ENCODE peak calls at places on chromosomes 7 and 10, in nine cellular contexts. One of them, this sample, is unnamed.

GRCh38 chr10:20166291-20166690 is 350.1 kb downstream of the PLXDC2 start:
- DNase-seq in left lung: no peak
- DNase-seq in sigmoid colon: no peak
- DNase-seq in psoas muscle: no peak
- DNase-seq in fibroblast of lung: no peak
- DNase-seq in heart right ventricle: no peak
- DNase-seq in hepatocyte: no peak
- DNase-seq in adrenal gland: no peak
- DNase-seq in NT2/D1: no peak
- DNase-seq in this sample: no peak

GRCh38 chr7:133355325-133355708 is 102.4 kb downstream of the EXOC4 start:
- DNase-seq in left lung: no peak
- DNase-seq in sigmoid colon: no peak
- DNase-seq in psoas muscle: no peak
- DNase-seq in fibroblast of lung: peak; percentile 88
- DNase-seq in heart right ventricle: no peak
- DNase-seq in hepatocyte: no peak
- DNase-seq in adrenal gland: no peak
- DNase-seq in NT2/D1: no peak
- DNase-seq in this sample: no peak

GRCh38 chr10:34814228-34815173 is 595 bp downstream of the PARD3 start:
- DNase-seq in left lung: peak; percentile 46
- DNase-seq in sigmoid colon: peak; percentile 77
- DNase-seq in psoas muscle: peak; percentile 48
- DNase-seq in fibroblast of lung: peak; percentile 44
- DNase-seq in heart right ventricle: peak; percentile 56
- DNase-seq in hepatocyte: peak; percentile 82
- DNase-seq in adrenal gland: peak; percentile 27
- DNase-seq in NT2/D1: no peak
- DNase-seq in this sample: peak; percentile 51

GRCh38 chr10:130336612-130337304 is 200.6 kb downstream of the GLRX3 start:
- DNase-seq in left lung: no peak
- DNase-seq in sigmoid colon: no peak
- DNase-seq in psoas muscle: no peak
- DNase-seq in fibroblast of lung: no peak
- DNase-seq in heart right ventricle: no peak
- DNase-seq in hepatocyte: no peak
- DNase-seq in adrenal gland: no peak
- DNase-seq in NT2/D1: no peak
- DNase-seq in this sample: no peak

GRCh38 chr10:82150123-82150900 is 275.3 kb downstream of the NRG3 start:
- DNase-seq in left lung: no peak
- DNase-seq in sigmoid colon: no peak
- DNase-seq in psoas muscle: peak; percentile 13
- DNase-seq in fibroblast of lung: no peak
- DNase-seq in heart right ventricle: peak; percentile 14
- DNase-seq in hepatocyte: peak; percentile 62
- DNase-seq in adrenal gland: no peak
- DNase-seq in NT2/D1: peak; percentile 46
- DNase-seq in this sample: peak; percentile 42

GRCh38 chr7:12386237-12386839 is 17.3 kb downstream of the VWDE start:
- DNase-seq in left lung: no peak
- DNase-seq in sigmoid colon: no peak
- DNase-seq in psoas muscle: no peak
- DNase-seq in fibroblast of lung: no peak
- DNase-seq in heart right ventricle: no peak
- DNase-seq in hepatocyte: no peak
- DNase-seq in adrenal gland: no peak
- DNase-seq in NT2/D1: no peak
- DNase-seq in this sample: no peak

GRCh38 chr7:116455009-116455408 is 44.5 kb upstream of the CAV2 start:
- DNase-seq in left lung: no peak
- DNase-seq in sigmoid colon: no peak
- DNase-seq in psoas muscle: no peak
- DNase-seq in fibroblast of lung: peak; percentile 75
- DNase-seq in heart right ventricle: no peak
- DNase-seq in hepatocyte: no peak
- DNase-seq in adrenal gland: no peak
- DNase-seq in NT2/D1: no peak
- DNase-seq in this sample: no peak

GRCh38 chr7:68925241-68925640 is 673.0 kb upstream of the AUTS2 start:
- DNase-seq in left lung: no peak
- DNase-seq in sigmoid colon: no peak
- DNase-seq in psoas muscle: no peak
- DNase-seq in fibroblast of lung: no peak
- DNase-seq in heart right ventricle: no peak
- DNase-seq in hepatocyte: no peak
- DNase-seq in adrenal gland: no peak
- DNase-seq in NT2/D1: no peak
- DNase-seq in this sample: no peak

GRCh38 chr10:8499752-8500390 is 445.4 kb downstream of the GATA3 start:
- DNase-seq in left lung: no peak
- DNase-seq in sigmoid colon: no peak
- DNase-seq in psoas muscle: no peak
- DNase-seq in fibroblast of lung: no peak
- DNase-seq in heart right ventricle: no peak
- DNase-seq in hepatocyte: no peak
- DNase-seq in adrenal gland: no peak
- DNase-seq in NT2/D1: no peak
- DNase-seq in this sample: no peak

GRCh38 chr7:67493386-67493785 is 496.8 kb downstream of the TYW1 start:
- DNase-seq in left lung: no peak
- DNase-seq in sigmoid colon: no peak
- DNase-seq in psoas muscle: no peak
- DNase-seq in fibroblast of lung: no peak
- DNase-seq in heart right ventricle: no peak
- DNase-seq in hepatocyte: no peak
- DNase-seq in adrenal gland: no peak
- DNase-seq in NT2/D1: no peak
- DNase-seq in this sample: no peak

GRCh38 chr10:116699783-116700150 is 42.6 kb downstream of the HSPA12A start:
- DNase-seq in left lung: no peak
- DNase-seq in sigmoid colon: peak; percentile 39
- DNase-seq in psoas muscle: no peak
- DNase-seq in fibroblast of lung: no peak
- DNase-seq in heart right ventricle: no peak
- DNase-seq in hepatocyte: no peak
- DNase-seq in adrenal gland: no peak
- DNase-seq in NT2/D1: no peak
- DNase-seq in this sample: no peak

GRCh38 chr10:5840314-5841307 is 27.4 kb upstream of the GDI2 start:
- DNase-seq in left lung: peak; percentile 27
- DNase-seq in sigmoid colon: no peak
- DNase-seq in psoas muscle: peak; percentile 49
- DNase-seq in fibroblast of lung: no peak
- DNase-seq in heart right ventricle: peak; percentile 50
- DNase-seq in hepatocyte: no peak
- DNase-seq in adrenal gland: peak; percentile 22
- DNase-seq in NT2/D1: no peak
- DNase-seq in this sample: no peak

GRCh38 chr7:21869785-21870402 is 75.8 kb downstream of the CDCA7L start:
- DNase-seq in left lung: no peak
- DNase-seq in sigmoid colon: no peak
- DNase-seq in psoas muscle: no peak
- DNase-seq in fibroblast of lung: no peak
- DNase-seq in heart right ventricle: no peak
- DNase-seq in hepatocyte: peak; percentile 20
- DNase-seq in adrenal gland: no peak
- DNase-seq in NT2/D1: no peak
- DNase-seq in this sample: no peak

GRCh38 chr10:4546500-4546899 is 279.5 kb upstream of the AKR1E2 start:
- DNase-seq in left lung: no peak
- DNase-seq in sigmoid colon: no peak
- DNase-seq in psoas muscle: no peak
- DNase-seq in fibroblast of lung: peak; percentile 57
- DNase-seq in heart right ventricle: no peak
- DNase-seq in hepatocyte: peak; percentile 9
- DNase-seq in adrenal gland: no peak
- DNase-seq in NT2/D1: no peak
- DNase-seq in this sample: no peak

GRCh38 chr7:157000741-157001653 is 9.5 kb downstream of the MNX1 start:
- DNase-seq in left lung: no peak
- DNase-seq in sigmoid colon: no peak
- DNase-seq in psoas muscle: no peak
- DNase-seq in fibroblast of lung: no peak
- DNase-seq in heart right ventricle: no peak
- DNase-seq in hepatocyte: no peak
- DNase-seq in adrenal gland: no peak
- DNase-seq in NT2/D1: no peak
- DNase-seq in this sample: no peak

GRCh38 chr7:157001920-157002818 is 8.3 kb downstream of the MNX1 start:
- DNase-seq in left lung: no peak
- DNase-seq in sigmoid colon: no peak
- DNase-seq in psoas muscle: no peak
- DNase-seq in fibroblast of lung: no peak
- DNase-seq in heart right ventricle: no peak
- DNase-seq in hepatocyte: no peak
- DNase-seq in adrenal gland: no peak
- DNase-seq in NT2/D1: no peak
- DNase-seq in this sample: no peak

GRCh38 chr7:156999611-157000046 is 10.8 kb downstream of the MNX1 start:
- DNase-seq in left lung: no peak
- DNase-seq in sigmoid colon: no peak
- DNase-seq in psoas muscle: no peak
- DNase-seq in fibroblast of lung: no peak
- DNase-seq in heart right ventricle: no peak
- DNase-seq in hepatocyte: no peak
- DNase-seq in adrenal gland: no peak
- DNase-seq in NT2/D1: no peak
- DNase-seq in this sample: peak; percentile 74

GRCh38 chr7:156998988-156999610 is 11.4 kb downstream of the MNX1 start:
- DNase-seq in left lung: no peak
- DNase-seq in sigmoid colon: no peak
- DNase-seq in psoas muscle: no peak
- DNase-seq in fibroblast of lung: no peak
- DNase-seq in heart right ventricle: no peak
- DNase-seq in hepatocyte: no peak
- DNase-seq in adrenal gland: no peak
- DNase-seq in NT2/D1: no peak
- DNase-seq in this sample: no peak

GRCh38 chr7:157000047-157000726 is 10.3 kb downstream of the MNX1 start:
- DNase-seq in left lung: no peak
- DNase-seq in sigmoid colon: no peak
- DNase-seq in psoas muscle: no peak
- DNase-seq in fibroblast of lung: no peak
- DNase-seq in heart right ventricle: no peak
- DNase-seq in hepatocyte: no peak
- DNase-seq in adrenal gland: no peak
- DNase-seq in NT2/D1: no peak
- DNase-seq in this sample: no peak
- H3K27me3 ChIP-seq in left lung: peaks cover 99% of the 10 kb centered on the region
- H3K27me3 ChIP-seq in sigmoid colon: peaks cover 57% of the 10 kb centered on the region
- H3K27me3 ChIP-seq in psoas muscle: peaks cover 39% of the 10 kb centered on the region
- H3K27me3 ChIP-seq in fibroblast of lung: peaks cover 52% of the 10 kb centered on the region
- H3K27me3 ChIP-seq in heart right ventricle: peaks cover 95% of the 10 kb centered on the region
- H3K27me3 ChIP-seq in hepatocyte: peaks cover 88% of the 10 kb centered on the region
- H3K27me3 ChIP-seq in adrenal gland: peaks cover 67% of the 10 kb centered on the region
- H3K27me3 ChIP-seq in NT2/D1: peaks cover 91% of the 10 kb centered on the region
- H3K27me3 ChIP-seq in this sample: no peaks in the 10 kb centered on the region

GRCh38 chr10:11382187-11382586 is 229.3 kb downstream of the USP6NL start:
- DNase-seq in left lung: no peak
- DNase-seq in sigmoid colon: no peak
- DNase-seq in psoas muscle: no peak
- DNase-seq in fibroblast of lung: no peak
- DNase-seq in heart right ventricle: no peak
- DNase-seq in hepatocyte: no peak
- DNase-seq in adrenal gland: no peak
- DNase-seq in NT2/D1: no peak
- DNase-seq in this sample: peak; percentile 63
- H3K4me1 ChIP-seq in left lung: no peaks in the 10 kb centered on the region
- H3K4me1 ChIP-seq in sigmoid colon: no peaks in the 10 kb centered on the region
- H3K4me1 ChIP-seq in psoas muscle: no peaks in the 10 kb centered on the region
- H3K4me1 ChIP-seq in fibroblast of lung: no peaks in the 10 kb centered on the region
- H3K4me1 ChIP-seq in heart right ventricle: no peaks in the 10 kb centered on the region
- H3K4me1 ChIP-seq in hepatocyte: no peaks in the 10 kb centered on the region
- H3K4me1 ChIP-seq in adrenal gland: no peaks in the 10 kb centered on the region
- H3K4me1 ChIP-seq in NT2/D1: no peaks in the 10 kb centered on the region
- H3K4me1 ChIP-seq in this sample: no peaks in the 10 kb centered on the region

GRCh38 chr7:111760043-111760442 is 197.8 kb upstream of the IMMP2L start:
- DNase-seq in left lung: no peak
- DNase-seq in sigmoid colon: no peak
- DNase-seq in psoas muscle: no peak
- DNase-seq in fibroblast of lung: no peak
- DNase-seq in heart right ventricle: no peak
- DNase-seq in hepatocyte: no peak
- DNase-seq in adrenal gland: no peak
- DNase-seq in NT2/D1: no peak
- DNase-seq in this sample: no peak

GRCh38 chr7:111753968-111754367 is 191.7 kb upstream of the IMMP2L start:
- DNase-seq in left lung: no peak
- DNase-seq in sigmoid colon: no peak
- DNase-seq in psoas muscle: no peak
- DNase-seq in fibroblast of lung: no peak
- DNase-seq in heart right ventricle: no peak
- DNase-seq in hepatocyte: no peak
- DNase-seq in adrenal gland: no peak
- DNase-seq in NT2/D1: no peak
- DNase-seq in this sample: no peak

GRCh38 chr7:111758332-111758731 is 196.0 kb upstream of the IMMP2L start:
- DNase-seq in left lung: no peak
- DNase-seq in sigmoid colon: no peak
- DNase-seq in psoas muscle: no peak
- DNase-seq in fibroblast of lung: no peak
- DNase-seq in heart right ventricle: no peak
- DNase-seq in hepatocyte: peak; percentile 8
- DNase-seq in adrenal gland: no peak
- DNase-seq in NT2/D1: no peak
- DNase-seq in this sample: no peak

GRCh38 chr7:111755388-111755787 is 193.1 kb upstream of the IMMP2L start:
- DNase-seq in left lung: no peak
- DNase-seq in sigmoid colon: no peak
- DNase-seq in psoas muscle: no peak
- DNase-seq in fibroblast of lung: no peak
- DNase-seq in heart right ventricle: no peak
- DNase-seq in hepatocyte: no peak
- DNase-seq in adrenal gland: no peak
- DNase-seq in NT2/D1: no peak
- DNase-seq in this sample: no peak

GRCh38 chr7:111756687-111757178 is 194.4 kb upstream of the IMMP2L start:
- DNase-seq in left lung: peak; percentile 76
- DNase-seq in sigmoid colon: peak; percentile 88
- DNase-seq in psoas muscle: peak; percentile 80
- DNase-seq in fibroblast of lung: peak; percentile 87
- DNase-seq in heart right ventricle: peak; percentile 63
- DNase-seq in hepatocyte: peak; percentile 51
- DNase-seq in adrenal gland: peak; percentile 25
- DNase-seq in NT2/D1: peak; percentile 28
- DNase-seq in this sample: peak; percentile 80
- H3K36me3 ChIP-seq in left lung: no peaks in the 10 kb centered on the region
- H3K36me3 ChIP-seq in sigmoid colon: no peaks in the 10 kb centered on the region
- H3K36me3 ChIP-seq in psoas muscle: peaks cover 10% of the 10 kb centered on the region
- H3K36me3 ChIP-seq in fibroblast of lung: no peaks in the 10 kb centered on the region
- H3K36me3 ChIP-seq in heart right ventricle: peaks cover 32% of the 10 kb centered on the region
- H3K36me3 ChIP-seq in hepatocyte: no peaks in the 10 kb centered on the region
- H3K36me3 ChIP-seq in adrenal gland: peaks cover 21% of the 10 kb centered on the region
- H3K36me3 ChIP-seq in NT2/D1: no peaks in the 10 kb centered on the region
- H3K36me3 ChIP-seq in this sample: peaks cover 3% of the 10 kb centered on the region

DNA sequence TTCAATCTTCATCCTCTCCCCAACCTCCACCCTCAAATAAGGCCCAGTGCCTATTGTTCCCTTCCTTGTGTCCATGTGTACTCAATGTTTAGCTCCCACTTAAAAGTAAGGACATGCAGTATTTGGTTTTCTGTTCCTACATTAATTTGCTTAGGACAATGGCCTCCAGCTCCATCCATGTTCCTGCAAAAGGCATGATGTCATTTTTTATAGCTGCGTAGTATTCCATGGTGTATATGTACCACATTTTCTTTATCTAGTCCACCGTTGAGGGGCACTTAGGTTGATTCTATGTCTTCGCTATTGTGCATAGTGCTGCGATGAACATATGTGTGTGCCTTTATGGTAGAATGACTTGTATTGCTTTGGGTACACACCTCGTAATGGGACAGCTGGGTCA is 7.2 kb upstream of the NEUROG3 start:
- DNase-seq in left lung: no peak
- DNase-seq in sigmoid colon: no peak
- DNase-seq in psoas muscle: no peak
- DNase-seq in fibroblast of lung: no peak
- DNase-seq in heart right ventricle: no peak
- DNase-seq in hepatocyte: no peak
- DNase-seq in adrenal gland: no peak
- DNase-seq in NT2/D1: no peak
- DNase-seq in this sample: no peak
- H3K27me3 ChIP-seq in left lung: peaks cover 74% of the 10 kb centered on the region
- H3K27me3 ChIP-seq in sigmoid colon: peaks cover 10% of the 10 kb centered on the region
- H3K27me3 ChIP-seq in psoas muscle: peaks cover 22% of the 10 kb centered on the region
- H3K27me3 ChIP-seq in fibroblast of lung: peaks cover 18% of the 10 kb centered on the region
- H3K27me3 ChIP-seq in heart right ventricle: peaks cover 64% of the 10 kb centered on the region
- H3K27me3 ChIP-seq in hepatocyte: peaks cover 69% of the 10 kb centered on the region
- H3K27me3 ChIP-seq in adrenal gland: peaks cover 24% of the 10 kb centered on the region
- H3K27me3 ChIP-seq in NT2/D1: peaks cover 99% of the 10 kb centered on the region
- H3K27me3 ChIP-seq in this sample: peaks cover 1% of the 10 kb centered on the region

This sample was measured in aorta.